ENCODE peak calls at places on chromosomes 5 and 9, in eight cellular contexts. J, O, E, L, S, B, F and R are unnamed samples.

GRCh38 chr5:124661317-124662141 is 84.9 kb downstream of the ZNF608 start:
- DNase-seq in F (no peak), O (peak), L (peak), B (peak), E (peak), S (peak), J (no peak), R (peak)

GRCh38 chr5:43073597-43074546 is 33.8 kb upstream of the ANXA2R start:
- DNase-seq in J (peak), E (no peak), F (peak), B (peak), S (peak), L (peak), O (peak), R (peak)

GRCh38 chr5:112143684-112144083 is 275.4 kb downstream of the EPB41L4A start:
- DNase-seq in B (no peak), S (no peak), O (no peak), F (no peak), E (peak), J (no peak), L (peak), R (peak)

GRCh38 chr9:121559183-121559582 is 59.5 kb upstream of the GGTA1 start:
- DNase-seq in F (no peak), J (no peak), S (peak), L (peak), E (peak), B (no peak), O (peak), R (peak)

GRCh38 chr5:114120166-114120565 is 241.7 kb upstream of the KCNN2 start:
- DNase-seq in E (no peak), J (no peak), B (no peak), O (no peak), F (no peak), S (no peak), L (no peak), R (no peak)

GRCh38 chr9:94922098-94922607 is 195.7 kb downstream of the AOPEP start:
- DNase-seq in J (no peak), F (no peak), B (no peak), S (peak), E (peak), L (peak), O (peak), R (peak)

GRCh38 chr5:175652741-175653663 is 4.9 kb upstream of the HRH2 start:
- DNase-seq in J (no peak), L (peak), B (no peak), S (no peak), O (no peak), E (no peak), F (no peak), R (no peak)

GRCh38 chr5:144004146-144004545 is 166.3 kb downstream of the YIPF5 start:
- DNase-seq in O (no peak), L (no peak), S (peak), E (peak), B (no peak), F (no peak), J (no peak), R (peak)

GRCh38 chr9:106326493-106326892 is 536.5 kb upstream of the ZNF462 start:
- DNase-seq in S (no peak), L (no peak), O (no peak), B (no peak), F (no peak), E (no peak), J (no peak), R (no peak)

GRCh38 chr5:167123126-167123525 is 1168.3 kb upstream of the WWC1 start:
- DNase-seq in S (no peak), E (no peak), J (no peak), F (no peak), L (no peak), B (no peak), O (no peak), R (no peak)

GRCh38 chr5:78537406-78537805 is 111.2 kb downstream of the LHFPL2 start:
- DNase-seq in O (no peak), J (no peak), E (no peak), L (no peak), S (no peak), F (no peak), B (no peak), R (no peak)

GRCh38 chr9:134539613-134540012 is 102.0 kb upstream of the COL5A1 start:
- DNase-seq in F (no peak), S (peak), E (no peak), O (no peak), L (no peak), J (no peak), B (no peak), R (no peak)

GRCh38 chr5:50440651-50441478 is at the start of gene EMB:
- DNase-seq in F (peak), E (peak), S (no peak), J (peak), L (no peak), O (peak), B (peak), R (peak)

GRCh38 chr9:21711504-21711903 is 90.9 kb upstream of the MTAP start:
- DNase-seq in J (no peak), F (no peak), O (peak), S (peak), L (no peak), E (no peak), B (peak), R (no peak)

GRCh38 chr9:136831002-136831719 is 11.1 kb upstream of the AJM1 start:
- DNase-seq in S (no peak), L (no peak), E (no peak), O (no peak), B (no peak), F (no peak), J (no peak), R (no peak)

GRCh38 chr9:134434896-134435506 is 108.7 kb downstream of the RXRA start:
- DNase-seq in F (no peak), L (peak), E (peak), O (peak), B (peak), S (peak), J (no peak), R (peak)

GRCh38 chr5:179154991-179155955 is 95.1 kb downstream of the ZNF354C start:
- DNase-seq in O (no peak), L (no peak), S (no peak), B (no peak), J (no peak), F (peak), E (no peak), R (no peak)

GRCh38 chr5:66180282-66180955 is 36.3 kb downstream of the SREK1 start:
- DNase-seq in J (no peak), O (no peak), B (no peak), F (no peak), L (no peak), E (no peak), S (no peak), R (no peak)

GRCh38 chr9:131986576-131986975 is 93.1 kb downstream of the MED27 start:
- DNase-seq in E (no peak), O (peak), S (peak), L (no peak), J (peak), B (no peak), F (no peak), R (no peak)

GRCh38 chr9:69931340-69931739 is 110.7 kb downstream of the CFAP95 start:
- DNase-seq in F (no peak), J (no peak), O (peak), E (no peak), B (peak), L (no peak), S (no peak), R (peak)

GRCh38 chr9:120839146-120839545 is 3.6 kb downstream of the PSMD5 start:
- DNase-seq in F (no peak), J (no peak), O (no peak), B (no peak), L (no peak), E (peak), S (peak), R (peak)

GRCh38 chr9:133813749-133814585 is 75.8 kb upstream of the SARDH start:
- DNase-seq in F (no peak), E (no peak), L (no peak), J (no peak), B (no peak), S (peak), O (no peak), R (no peak)

GRCh38 chr5:77076961-77077820 is 9.9 kb downstream of the ZBED3 start:
- DNase-seq in O (peak), J (no peak), L (peak), F (peak), S (peak), E (peak), B (peak), R (peak)

GRCh38 chr9:131619680-131620079 is 74.4 kb downstream of the PRRT1B start:
- DNase-seq in J (no peak), E (no peak), B (no peak), S (no peak), F (no peak), O (no peak), L (no peak), R (no peak)

GRCh38 chr9:87816041-87816440 is 66.6 kb upstream of the SPATA31E1 start:
- DNase-seq in E (peak), O (no peak), J (no peak), B (no peak), L (no peak), F (no peak), S (peak), R (peak)

GRCh38 chr9:85130260-85130659 is 460.7 kb downstream of the NTRK2 start:
- DNase-seq in B (no peak), F (no peak), O (no peak), J (no peak), S (no peak), E (no peak), L (no peak), R (no peak)

GRCh38 chr9:11506980-11507379 is 894.2 kb upstream of the PTPRD start:
- DNase-seq in O (no peak), S (no peak), L (no peak), F (no peak), J (no peak), E (no peak), B (no peak), R (no peak)

GRCh38 chr9:83449981-83450380 is 88.2 kb downstream of the FRMD3 start:
- DNase-seq in J (no peak), O (no peak), E (no peak), B (no peak), F (no peak), S (no peak), L (no peak), R (no peak)

GRCh38 chr9:68507098-68507795 is 33.4 kb downstream of the TMEM252 start:
- DNase-seq in J (no peak), E (peak), L (no peak), O (peak), B (peak), F (peak), S (peak), R (peak)

GRCh38 chr5:50320131-50320749 is 120.8 kb downstream of the EMB start:
- DNase-seq in S (no peak), J (no peak), B (no peak), O (peak), F (peak), E (no peak), L (no peak), R (peak)

GRCh38 chr9:35912791-35913400 is 3.6 kb downstream of the SPAAR start:
- DNase-seq in F (no peak), S (no peak), L (no peak), O (no peak), B (no peak), E (no peak), J (no peak), R (no peak)

GRCh38 chr9:34983209-34983608 is 6.3 kb upstream of the DNAJB5 start:
- DNase-seq in L (no peak), J (no peak), B (no peak), E (no peak), O (no peak), S (no peak), F (peak), R (no peak)

GRCh38 chr5:100777680-100778281 is 125.3 kb downstream of the ST8SIA4 start:
- DNase-seq in B (no peak), S (peak), L (peak), E (peak), J (no peak), F (peak), O (peak), R (peak)

GRCh38 chr5:69261034-69261433 is 26.3 kb downstream of the CDK7 start:
- DNase-seq in O (no peak), L (no peak), B (no peak), F (no peak), E (peak), J (no peak), S (peak), R (no peak)

GRCh38 chr5:167827766-167828165 is 463.7 kb upstream of the WWC1 start:
- DNase-seq in B (no peak), L (no peak), J (no peak), E (no peak), S (no peak), F (no peak), O (peak), R (no peak)

GRCh38 chr5:158287643-158288228 is 428.8 kb upstream of the CLINT1 start:
- DNase-seq in B (no peak), L (peak), J (no peak), F (no peak), O (peak), E (peak), S (peak), R (peak)

GRCh38 chr5:176415240-176416122 is 858 bp downstream of the CLTB start:
- DNase-seq in J (no peak), S (peak), F (peak), B (peak), O (peak), E (peak), L (peak), R (peak)

GRCh38 chr9:132049323-132049882 is 30.3 kb downstream of the MED27 start:
- DNase-seq in O (no peak), L (no peak), S (no peak), J (no peak), F (no peak), B (no peak), E (no peak), R (peak)

GRCh38 chr9:37700131-37700530 is 49.4 kb downstream of the FRMPD1 start:
- DNase-seq in J (no peak), L (no peak), F (no peak), O (no peak), B (no peak), E (no peak), S (no peak), R (no peak)
- TF ChIP-seq CTCF in J (no peak), L (no peak), F (no peak), O (no peak), B (no peak), E (no peak), S (no peak), R (no peak)

GRCh38 chr5:73299017-73299630 is 126.1 kb downstream of the TMEM174 start:
- DNase-seq in J (no peak), L (no peak), O (no peak), E (peak), B (peak), F (no peak), S (no peak), R (no peak)
- H3K4me3 ChIP-seq in J (peak), L (peak), O (no peak), E (peak), B (peak), F (no peak), S (peak), R (no peak)

GRCh38 chr5:119212666-119213065 is 141.8 kb downstream of the DMXL1 start:
- DNase-seq in E (no peak), F (no peak), J (no peak), B (no peak), S (no peak), O (no peak), L (no peak), R (no peak)

GRCh38 chr5:119217183-119217582 is 138.6 kb upstream of the TNFAIP8 start:
- DNase-seq in S (no peak), E (no peak), B (no peak), J (no peak), O (no peak), L (no peak), F (no peak), R (no peak)

GRCh38 chr5:119207105-119207504 is 136.2 kb downstream of the DMXL1 start:
- DNase-seq in E (no peak), F (no peak), S (no peak), B (no peak), O (no peak), L (no peak), J (no peak), R (no peak)

DNA sequence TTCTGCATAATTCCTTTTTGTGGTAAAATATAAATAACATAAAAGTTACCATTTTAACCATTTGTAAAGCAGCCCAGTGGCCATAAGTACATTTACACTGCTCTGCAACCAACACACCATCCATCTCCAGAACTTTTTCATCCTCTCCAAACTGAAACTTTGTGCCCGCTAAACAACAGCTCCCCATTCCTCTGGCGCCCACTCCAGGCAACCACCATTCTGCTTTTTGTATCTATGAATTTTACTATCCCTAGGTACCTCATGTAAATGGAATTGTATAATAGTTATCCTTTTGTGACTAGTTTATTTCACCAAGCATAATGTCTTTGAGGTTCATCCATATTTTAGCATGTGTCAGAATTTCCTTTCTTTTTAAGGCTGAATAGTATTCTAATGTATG is 141.1 kb downstream of the DMXL1 start:
- DNase-seq in L (no peak), S (no peak), J (no peak), O (no peak), E (no peak), B (no peak), F (no peak), R (no peak)
- TF ChIP-seq CTCF in L (no peak), S (no peak), J (no peak), O (no peak), E (no peak), B (no peak), F (no peak), R (no peak)

GRCh38 chr9:113057193-113057592 is 669 bp upstream of the ZFP37 start:
- DNase-seq in S (no peak), J (no peak), B (no peak), O (no peak), F (no peak), E (no peak), L (no peak), R (no peak)
- H3K4me3 ChIP-seq in S (peak), J (peak), B (peak), O (peak), F (peak), E (peak), L (peak), R (peak)

GRCh38 chr5:14581891-14582796 is 552 bp downstream of the OTULINL start:
- DNase-seq in F (peak), O (peak), J (no peak), S (no peak), L (peak), E (no peak), B (peak), R (peak)
- TF ChIP-seq CTCF in F (peak), O (peak), J (peak), S (no peak), L (peak), E (no peak), B (peak), R (peak)